ENCODE peak calls at places on chromosomes 5 and 9, in four cellular contexts. One of them, this sample, is unnamed.

GRCh38 chr5:116738948-116739339 is 164.3 kb upstream of the SEMA6A start:
- DNase-seq in right cardiac atrium: no peak
- DNase-seq in tibial artery: no peak
- DNase-seq in Peyer's patch: no peak
- DNase-seq in this sample: no peak

GRCh38 chr5:103918668-103919367 is 356.2 kb upstream of the NUDT12 start:
- DNase-seq in right cardiac atrium: no peak
- DNase-seq in tibial artery: no peak
- DNase-seq in Peyer's patch: no peak
- DNase-seq in this sample: no peak

GRCh38 chr5:134053840-134054338 is 49.1 kb upstream of the VDAC1 start:
- DNase-seq in right cardiac atrium: no peak
- DNase-seq in tibial artery: no peak
- DNase-seq in Peyer's patch: peak
- DNase-seq in this sample: no peak

GRCh38 chr5:146302428-146302827 is 36.2 kb upstream of the POU4F3 start:
- DNase-seq in right cardiac atrium: no peak
- DNase-seq in tibial artery: no peak
- DNase-seq in Peyer's patch: no peak
- DNase-seq in this sample: no peak

GRCh38 chr5:50814541-50814940 is 148.1 kb downstream of the PARP8 start:
- DNase-seq in right cardiac atrium: no peak
- DNase-seq in tibial artery: no peak
- DNase-seq in Peyer's patch: no peak
- DNase-seq in this sample: no peak

GRCh38 chr9:123217148-123217585 is 51.2 kb downstream of the STRBP start:
- DNase-seq in right cardiac atrium: no peak
- DNase-seq in tibial artery: no peak
- DNase-seq in Peyer's patch: no peak
- DNase-seq in this sample: no peak

GRCh38 chr5:88745093-88745696 is 137.8 kb downstream of the MEF2C start:
- DNase-seq in right cardiac atrium: no peak
- DNase-seq in tibial artery: no peak
- DNase-seq in Peyer's patch: no peak
- DNase-seq in this sample: no peak

GRCh38 chr5:10453564-10453963 is 11.9 kb downstream of the ROPN1L start:
- DNase-seq in right cardiac atrium: no peak
- DNase-seq in tibial artery: no peak
- DNase-seq in Peyer's patch: no peak
- DNase-seq in this sample: no peak

GRCh38 chr5:88870280-88870679 is 12.7 kb downstream of the MEF2C start:
- DNase-seq in right cardiac atrium: no peak
- DNase-seq in tibial artery: no peak
- DNase-seq in Peyer's patch: no peak
- DNase-seq in this sample: no peak

GRCh38 chr9:35615981-35616680 is 2.1 kb downstream of the CD72 start:
- DNase-seq in right cardiac atrium: no peak
- DNase-seq in tibial artery: no peak
- DNase-seq in Peyer's patch: peak
- DNase-seq in this sample: no peak

GRCh38 chr5:92963801-92964200 is 617.2 kb downstream of the NR2F1-AS1 start:
- DNase-seq in right cardiac atrium: no peak
- DNase-seq in tibial artery: no peak
- DNase-seq in Peyer's patch: no peak
- DNase-seq in this sample: no peak

GRCh38 chr5:142678615-142679014 is 7.3 kb downstream of the FGF1 start:
- DNase-seq in right cardiac atrium: no peak
- DNase-seq in tibial artery: no peak
- DNase-seq in Peyer's patch: no peak
- DNase-seq in this sample: no peak

GRCh38 chr5:181187500-181188213 is 17.3 kb downstream of the TRIM7 start:
- DNase-seq in right cardiac atrium: peak
- DNase-seq in tibial artery: peak
- DNase-seq in Peyer's patch: peak
- DNase-seq in this sample: peak

GRCh38 chr9:135463140-135463539 is 16.4 kb upstream of the PPP1R26 start:
- DNase-seq in right cardiac atrium: no peak
- DNase-seq in tibial artery: no peak
- DNase-seq in Peyer's patch: no peak
- DNase-seq in this sample: no peak

GRCh38 chr5:172042183-172042582 is 35.7 kb upstream of the FBXW11 start:
- DNase-seq in right cardiac atrium: no peak
- DNase-seq in tibial artery: no peak
- DNase-seq in Peyer's patch: no peak
- DNase-seq in this sample: no peak

GRCh38 chr5:172045315-172045632 is 38.8 kb upstream of the FBXW11 start:
- DNase-seq in right cardiac atrium: no peak
- DNase-seq in tibial artery: no peak
- DNase-seq in Peyer's patch: no peak
- DNase-seq in this sample: no peak

GRCh38 chr5:172044631-172045314 is 38.3 kb upstream of the FBXW11 start:
- DNase-seq in right cardiac atrium: no peak
- DNase-seq in tibial artery: no peak
- DNase-seq in Peyer's patch: no peak
- DNase-seq in this sample: no peak

GRCh38 chr5:172046613-172047012 is 40.2 kb upstream of the FBXW11 start:
- DNase-seq in right cardiac atrium: no peak
- DNase-seq in tibial artery: no peak
- DNase-seq in Peyer's patch: no peak
- DNase-seq in this sample: no peak

DNA sequence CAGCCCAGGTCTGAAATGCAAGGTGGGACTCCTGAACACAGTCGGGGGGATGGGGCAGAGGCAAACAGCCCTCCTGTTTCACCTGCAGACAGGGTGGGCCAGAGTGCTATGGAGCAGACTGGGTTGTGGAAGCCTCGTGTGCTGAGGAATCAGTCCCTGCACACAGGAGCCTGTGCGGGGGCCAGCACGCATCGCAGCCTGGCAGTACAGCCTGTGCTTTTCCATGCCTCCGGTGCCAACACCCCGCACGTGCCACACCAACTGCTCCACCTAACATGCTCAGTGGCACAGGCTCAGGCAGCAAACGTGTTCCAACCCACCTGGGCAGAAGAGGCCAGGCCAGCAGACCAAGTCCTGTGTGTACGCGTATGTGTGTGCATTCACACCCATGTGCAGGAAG is 37.4 kb upstream of the FBXW11 start:
- DNase-seq in right cardiac atrium: no peak
- DNase-seq in tibial artery: no peak
- DNase-seq in Peyer's patch: no peak
- DNase-seq in this sample: no peak
- H3K27ac ChIP-seq in right cardiac atrium: no peak
- H3K27ac ChIP-seq in tibial artery: no peak
- H3K27ac ChIP-seq in Peyer's patch: no peak
- H3K27ac ChIP-seq in this sample: no peak

DNA sequence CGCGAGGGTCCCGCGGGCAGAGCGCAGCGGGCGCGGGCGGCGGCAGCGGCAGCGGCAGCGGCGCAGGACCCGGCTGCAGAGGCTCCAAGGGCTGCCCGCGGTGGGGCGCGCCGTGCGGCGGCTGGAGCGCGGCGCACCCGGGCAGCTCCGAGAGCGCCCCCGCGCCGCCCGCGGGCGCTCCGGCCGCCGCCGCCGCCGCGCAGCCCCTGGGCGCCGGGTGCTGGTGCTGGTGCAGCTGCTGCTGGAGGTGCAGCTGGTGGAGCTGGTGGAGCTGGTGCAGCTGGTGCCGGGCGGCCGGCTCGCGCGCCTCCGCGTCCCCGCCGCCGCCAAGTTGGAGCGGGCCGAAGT is 644 bp downstream of the IER5L start:
- DNase-seq in right cardiac atrium: no peak
- DNase-seq in tibial artery: no peak
- DNase-seq in Peyer's patch: no peak
- DNase-seq in this sample: no peak
- H3K27ac ChIP-seq in right cardiac atrium: peak
- H3K27ac ChIP-seq in tibial artery: peak
- H3K27ac ChIP-seq in Peyer's patch: peak
- H3K27ac ChIP-seq in this sample: peak

DNA sequence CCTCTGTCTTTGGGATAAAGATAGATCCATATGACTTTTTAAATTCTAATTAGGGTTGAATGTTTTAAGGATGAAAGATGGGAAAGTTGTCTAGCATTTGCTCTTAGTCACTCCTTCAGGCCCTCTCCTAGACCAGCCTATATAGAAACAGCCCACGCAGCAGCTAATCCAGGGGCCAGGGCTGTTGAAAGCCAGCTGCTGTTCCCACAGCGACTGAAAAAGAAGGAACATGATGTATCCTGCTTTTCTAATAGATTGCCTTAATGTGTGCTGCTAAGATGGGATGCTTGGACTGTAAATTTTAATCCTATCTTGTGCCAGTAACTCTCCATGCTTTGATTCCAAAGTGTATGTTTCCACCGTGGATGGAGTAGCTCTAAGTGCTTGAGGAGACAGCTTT is 33.0 kb downstream of the SLC36A1 start:
- DNase-seq in right cardiac atrium: no peak
- DNase-seq in tibial artery: no peak
- DNase-seq in Peyer's patch: no peak
- DNase-seq in this sample: no peak
- H3K27ac ChIP-seq in right cardiac atrium: no peak
- H3K27ac ChIP-seq in tibial artery: no peak
- H3K27ac ChIP-seq in Peyer's patch: no peak
- H3K27ac ChIP-seq in this sample: peak

GRCh38 chr9:129321511-129322021 is 143.5 kb upstream of the IER5L start:
- DNase-seq in right cardiac atrium: no peak
- DNase-seq in tibial artery: peak
- DNase-seq in Peyer's patch: peak
- DNase-seq in this sample: no peak
- H3K27ac ChIP-seq in right cardiac atrium: peak
- H3K27ac ChIP-seq in tibial artery: peak
- H3K27ac ChIP-seq in Peyer's patch: peak
- H3K27ac ChIP-seq in this sample: peak

GRCh38 chr9:113397077-113397696 is 3.9 kb downstream of the ALAD start:
- DNase-seq in right cardiac atrium: no peak
- DNase-seq in tibial artery: no peak
- DNase-seq in Peyer's patch: no peak
- DNase-seq in this sample: no peak

GRCh38 chr9:113398796-113399195 is 2.3 kb downstream of the ALAD start:
- DNase-seq in right cardiac atrium: no peak
- DNase-seq in tibial artery: no peak
- DNase-seq in Peyer's patch: no peak
- DNase-seq in this sample: no peak

GRCh38 chr9:113401027-113401792 is at the start of gene ALAD:
- DNase-seq in right cardiac atrium: peak
- DNase-seq in tibial artery: peak
- DNase-seq in Peyer's patch: peak
- DNase-seq in this sample: peak

GRCh38 chr9:113403651-113404050 is 2.6 kb upstream of the ALAD start:
- DNase-seq in right cardiac atrium: no peak
- DNase-seq in tibial artery: no peak
- DNase-seq in Peyer's patch: no peak
- DNase-seq in this sample: no peak

DNA sequence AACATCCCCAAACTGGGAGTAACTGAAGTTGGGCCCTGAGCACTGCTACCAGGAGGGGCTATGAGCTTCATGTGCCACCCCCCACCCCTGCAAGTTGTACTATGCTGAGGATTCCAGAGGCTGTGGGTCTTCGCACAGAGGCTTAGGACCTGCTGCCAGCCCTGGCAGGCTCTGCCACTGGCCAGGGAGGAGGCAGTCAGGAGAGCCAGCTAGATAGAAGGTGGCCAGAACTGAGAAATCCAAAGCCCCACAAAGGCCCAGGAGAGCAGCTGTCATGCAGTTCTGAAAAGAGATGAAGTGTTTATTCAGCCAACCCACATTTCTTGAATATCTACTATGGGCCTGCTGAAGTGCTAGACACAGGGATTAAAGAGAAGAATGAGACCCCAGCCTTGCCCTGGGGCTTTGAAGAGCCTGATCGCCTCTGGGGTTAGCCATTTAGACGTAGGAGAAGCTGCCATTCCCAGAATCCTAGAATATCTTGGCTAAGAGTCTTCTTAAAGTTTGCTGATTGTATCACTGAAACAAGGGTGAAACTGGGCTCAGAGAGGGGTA is 1.4 kb downstream of the ALAD start:
- DNase-seq in right cardiac atrium: no peak
- DNase-seq in tibial artery: no peak
- DNase-seq in Peyer's patch: no peak
- DNase-seq in this sample: no peak
- H3K27ac ChIP-seq in right cardiac atrium: no peak
- H3K27ac ChIP-seq in tibial artery: no peak
- H3K27ac ChIP-seq in Peyer's patch: no peak
- H3K27ac ChIP-seq in this sample: no peak

DNA sequence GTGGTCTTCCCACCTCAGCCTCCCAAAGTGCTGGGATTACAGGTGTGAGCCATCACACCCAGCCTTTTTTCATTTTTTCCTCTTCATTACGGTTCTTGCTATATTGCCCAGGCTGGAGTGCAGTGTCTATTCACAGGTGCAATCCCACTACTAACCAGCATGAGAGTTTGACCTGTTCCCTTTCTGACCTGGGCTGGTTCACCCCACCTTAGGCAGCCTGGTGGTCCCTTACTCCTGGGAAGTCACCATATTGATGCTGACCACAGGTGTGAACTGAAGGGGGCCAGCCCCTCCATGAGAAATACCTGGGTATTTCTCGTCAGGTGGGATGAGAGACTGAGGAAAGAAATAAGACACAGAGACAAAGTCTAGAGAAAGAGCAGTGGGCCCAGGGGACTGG is 2.4 kb downstream of the PDE6A start:
- DNase-seq in right cardiac atrium: no peak
- DNase-seq in tibial artery: no peak
- DNase-seq in Peyer's patch: no peak
- DNase-seq in this sample: no peak
- H3K27ac ChIP-seq in right cardiac atrium: no peak
- H3K27ac ChIP-seq in tibial artery: no peak
- H3K27ac ChIP-seq in Peyer's patch: no peak
- H3K27ac ChIP-seq in this sample: no peak